ENCODE peak calls at places on chromosomes 13 and 19, in eight cellular contexts. One of them, this sample, is unnamed.
A peak's percentile ranks its signal among the peaks of the same experiment; 100 is the strongest.

GRCh38 chr19:23913931-23914330 is 755 bp upstream of the ZNF726 start:
- DNase-seq in CD8-positive, alpha-beta T cell: no peak
- DNase-seq in left ventricle myocardium inferior: no peak
- DNase-seq in RWPE1: no peak
- DNase-seq in Peyer's patch: no peak
- DNase-seq in astrocyte: no peak
- DNase-seq in A549: no peak
- DNase-seq in brain microvascular endothelial cell: no peak
- DNase-seq in this sample: no peak

GRCh38 chr13:50989476-50989875 is 79.9 kb downstream of the RNASEH2B start:
- DNase-seq in CD8-positive, alpha-beta T cell: no peak
- DNase-seq in left ventricle myocardium inferior: no peak
- DNase-seq in RWPE1: no peak
- DNase-seq in Peyer's patch: no peak
- DNase-seq in astrocyte: no peak
- DNase-seq in A549: no peak
- DNase-seq in brain microvascular endothelial cell: no peak
- DNase-seq in this sample: peak; percentile 36

GRCh38 chr13:40648841-40649240 is 17.6 kb downstream of the FOXO1 start:
- DNase-seq in CD8-positive, alpha-beta T cell: no peak
- DNase-seq in left ventricle myocardium inferior: no peak
- DNase-seq in RWPE1: no peak
- DNase-seq in Peyer's patch: no peak
- DNase-seq in astrocyte: no peak
- DNase-seq in A549: no peak
- DNase-seq in brain microvascular endothelial cell: no peak
- DNase-seq in this sample: no peak

GRCh38 chr19:50519006-50519575 is 5.4 kb upstream of the ASPDH start:
- DNase-seq in CD8-positive, alpha-beta T cell: no peak
- DNase-seq in left ventricle myocardium inferior: no peak
- DNase-seq in RWPE1: no peak
- DNase-seq in Peyer's patch: no peak
- DNase-seq in astrocyte: no peak
- DNase-seq in A549: no peak
- DNase-seq in brain microvascular endothelial cell: no peak
- DNase-seq in this sample: no peak

GRCh38 chr13:67106502-67107057 is 123.6 kb downstream of the PCDH9 start:
- DNase-seq in CD8-positive, alpha-beta T cell: no peak
- DNase-seq in left ventricle myocardium inferior: no peak
- DNase-seq in RWPE1: no peak
- DNase-seq in Peyer's patch: no peak
- DNase-seq in astrocyte: no peak
- DNase-seq in A549: no peak
- DNase-seq in brain microvascular endothelial cell: no peak
- DNase-seq in this sample: no peak

GRCh38 chr19:46716013-46716671 is 772 bp downstream of the PRKD2 start:
- DNase-seq in CD8-positive, alpha-beta T cell: no peak
- DNase-seq in left ventricle myocardium inferior: no peak
- DNase-seq in RWPE1: peak; percentile 36
- DNase-seq in Peyer's patch: peak; percentile 38
- DNase-seq in astrocyte: no peak
- DNase-seq in A549: peak; percentile 63
- DNase-seq in brain microvascular endothelial cell: no peak
- DNase-seq in this sample: no peak

GRCh38 chr13:51303063-51303552 is 36.4 kb upstream of the SERPINE3 start:
- DNase-seq in CD8-positive, alpha-beta T cell: no peak
- DNase-seq in left ventricle myocardium inferior: no peak
- DNase-seq in RWPE1: no peak
- DNase-seq in Peyer's patch: no peak
- DNase-seq in astrocyte: no peak
- DNase-seq in A549: no peak
- DNase-seq in brain microvascular endothelial cell: no peak
- DNase-seq in this sample: no peak

GRCh38 chr13:27005976-27006518 is 165.6 kb downstream of the USP12 start:
- DNase-seq in CD8-positive, alpha-beta T cell: no peak
- DNase-seq in left ventricle myocardium inferior: no peak
- DNase-seq in RWPE1: no peak
- DNase-seq in Peyer's patch: no peak
- DNase-seq in astrocyte: no peak
- DNase-seq in A549: no peak
- DNase-seq in brain microvascular endothelial cell: no peak
- DNase-seq in this sample: no peak

GRCh38 chr13:71730267-71730666 is 136.7 kb downstream of the DACH1 start:
- DNase-seq in CD8-positive, alpha-beta T cell: no peak
- DNase-seq in left ventricle myocardium inferior: no peak
- DNase-seq in RWPE1: no peak
- DNase-seq in Peyer's patch: no peak
- DNase-seq in astrocyte: no peak
- DNase-seq in A549: no peak
- DNase-seq in brain microvascular endothelial cell: no peak
- DNase-seq in this sample: no peak

GRCh38 chr13:28100149-28101121 is at the start of gene FLT3:
- DNase-seq in CD8-positive, alpha-beta T cell: no peak
- DNase-seq in left ventricle myocardium inferior: peak; percentile 18
- DNase-seq in RWPE1: peak; percentile 41
- DNase-seq in Peyer's patch: peak; percentile 76
- DNase-seq in astrocyte: peak; percentile 30
- DNase-seq in A549: peak; percentile 10
- DNase-seq in brain microvascular endothelial cell: peak; percentile 9
- DNase-seq in this sample: peak; percentile 52

GRCh38 chr13:48709213-48709612 is 55.5 kb downstream of the CYSLTR2 start:
- DNase-seq in CD8-positive, alpha-beta T cell: no peak
- DNase-seq in left ventricle myocardium inferior: no peak
- DNase-seq in RWPE1: peak; percentile 21
- DNase-seq in Peyer's patch: no peak
- DNase-seq in astrocyte: peak; percentile 4
- DNase-seq in A549: no peak
- DNase-seq in brain microvascular endothelial cell: no peak
- DNase-seq in this sample: no peak

GRCh38 chr19:10554760-10555612 is 10.8 kb downstream of the KRI1 start:
- DNase-seq in CD8-positive, alpha-beta T cell: no peak
- DNase-seq in left ventricle myocardium inferior: no peak
- DNase-seq in RWPE1: peak; percentile 71
- DNase-seq in Peyer's patch: no peak
- DNase-seq in astrocyte: no peak
- DNase-seq in A549: no peak
- DNase-seq in brain microvascular endothelial cell: no peak
- DNase-seq in this sample: peak; percentile 46
- TF ChIP-seq CTCF in CD8-positive, alpha-beta T cell: no peak
- TF ChIP-seq CTCF in left ventricle myocardium inferior: no peak
- TF ChIP-seq CTCF in RWPE1: no peak
- TF ChIP-seq CTCF in Peyer's patch: no peak
- TF ChIP-seq CTCF in astrocyte: no peak
- TF ChIP-seq CTCF in A549: no peak
- TF ChIP-seq CTCF in brain microvascular endothelial cell: peak; percentile 41
- TF ChIP-seq CTCF in this sample: no peak

DNA sequence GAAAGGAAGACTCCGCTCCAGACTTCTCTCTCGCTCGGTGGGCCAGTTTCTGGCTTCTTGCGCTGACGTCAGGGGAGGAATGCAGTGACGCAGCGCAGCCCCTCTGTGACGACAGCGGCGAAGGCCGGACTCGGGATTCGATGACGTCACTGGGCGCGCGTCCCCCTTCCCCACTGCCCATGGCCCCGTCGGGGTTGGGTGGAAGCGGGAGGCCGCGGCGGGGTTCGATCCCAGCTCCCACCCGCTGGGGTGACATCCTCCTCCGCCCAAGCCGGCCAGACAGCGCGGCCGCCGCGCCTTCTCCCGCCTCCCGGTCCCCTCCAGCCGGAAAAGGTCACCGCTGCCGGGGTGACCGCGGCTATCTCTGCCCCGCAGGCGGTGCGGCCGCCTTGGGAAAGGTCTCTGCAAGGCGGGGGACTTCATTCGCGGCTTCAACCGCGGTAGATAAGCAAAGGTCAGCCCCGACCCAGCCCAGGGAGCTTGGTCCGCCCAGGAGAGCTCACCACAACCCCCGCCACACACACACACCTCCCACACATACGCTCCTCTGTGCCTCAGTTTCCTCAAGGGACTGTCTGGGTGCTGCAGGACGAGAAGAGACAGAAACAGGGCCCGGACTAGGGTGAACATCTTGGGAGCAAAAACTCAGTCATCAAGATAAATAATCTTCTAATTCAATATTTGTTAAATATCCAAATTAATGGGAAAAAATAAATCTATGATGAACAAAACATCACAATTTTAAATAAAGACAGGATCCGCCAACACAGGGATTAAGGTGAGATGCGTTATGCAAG is 844 bp upstream of the RFX1 start:
- DNase-seq in CD8-positive, alpha-beta T cell: no peak
- DNase-seq in left ventricle myocardium inferior: peak; percentile 87
- DNase-seq in RWPE1: peak; percentile 79
- DNase-seq in Peyer's patch: no peak
- DNase-seq in astrocyte: peak; percentile 9
- DNase-seq in A549: peak; percentile 36
- DNase-seq in brain microvascular endothelial cell: peak; percentile 16
- DNase-seq in this sample: peak; percentile 90
- H3K27ac ChIP-seq in CD8-positive, alpha-beta T cell: peak overlapping the region; percentile 99
- H3K27ac ChIP-seq in left ventricle myocardium inferior: peak overlapping the region; percentile 99
- H3K27ac ChIP-seq in RWPE1: peak overlapping the region; percentile 93
- H3K27ac ChIP-seq in Peyer's patch: peak overlapping the region; percentile 99
- H3K27ac ChIP-seq in astrocyte: peak overlapping the region; percentile 98
- H3K27ac ChIP-seq in A549: peak overlapping the region; percentile 91
- H3K27ac ChIP-seq in brain microvascular endothelial cell: peak overlapping the region; percentile 98
- H3K27ac ChIP-seq in this sample: peak overlapping the region; percentile 98

GRCh38 chr19:11563530-11563929 is 4.5 kb upstream of the ELOF1 start:
- DNase-seq in CD8-positive, alpha-beta T cell: no peak
- DNase-seq in left ventricle myocardium inferior: no peak
- DNase-seq in RWPE1: no peak
- DNase-seq in Peyer's patch: no peak
- DNase-seq in astrocyte: no peak
- DNase-seq in A549: no peak
- DNase-seq in brain microvascular endothelial cell: no peak
- DNase-seq in this sample: no peak

GRCh38 chr19:11556634-11557420 is 2.2 kb downstream of the ELOF1 start:
- DNase-seq in CD8-positive, alpha-beta T cell: no peak
- DNase-seq in left ventricle myocardium inferior: no peak
- DNase-seq in RWPE1: no peak
- DNase-seq in Peyer's patch: no peak
- DNase-seq in astrocyte: no peak
- DNase-seq in A549: no peak
- DNase-seq in brain microvascular endothelial cell: no peak
- DNase-seq in this sample: no peak

GRCh38 chr19:11555246-11555645 is 3.8 kb downstream of the ELOF1 start:
- DNase-seq in CD8-positive, alpha-beta T cell: no peak
- DNase-seq in left ventricle myocardium inferior: no peak
- DNase-seq in RWPE1: no peak
- DNase-seq in Peyer's patch: no peak
- DNase-seq in astrocyte: no peak
- DNase-seq in A549: no peak
- DNase-seq in brain microvascular endothelial cell: no peak
- DNase-seq in this sample: no peak

GRCh38 chr19:11560404-11560988 is 1.5 kb upstream of the ELOF1 start:
- DNase-seq in CD8-positive, alpha-beta T cell: no peak
- DNase-seq in left ventricle myocardium inferior: no peak
- DNase-seq in RWPE1: peak; percentile 57
- DNase-seq in Peyer's patch: peak; percentile 68
- DNase-seq in astrocyte: peak; percentile 39
- DNase-seq in A549: no peak
- DNase-seq in brain microvascular endothelial cell: peak; percentile 77
- DNase-seq in this sample: no peak

GRCh38 chr19:11558881-11559828 is at the start of gene ELOF1:
- DNase-seq in CD8-positive, alpha-beta T cell: peak; percentile 97
- DNase-seq in left ventricle myocardium inferior: peak; percentile 97
- DNase-seq in RWPE1: peak; percentile 99
- DNase-seq in Peyer's patch: peak; percentile 97
- DNase-seq in astrocyte: peak; percentile 94
- DNase-seq in A549: peak; percentile 94
- DNase-seq in brain microvascular endothelial cell: peak; percentile 97
- DNase-seq in this sample: peak; percentile 99
- TF ChIP-seq CTCF in CD8-positive, alpha-beta T cell: no peak
- TF ChIP-seq CTCF in left ventricle myocardium inferior: peak; percentile 30
- TF ChIP-seq CTCF in RWPE1: no peak
- TF ChIP-seq CTCF in Peyer's patch: no peak
- TF ChIP-seq CTCF in astrocyte: no peak
- TF ChIP-seq CTCF in A549: no peak
- TF ChIP-seq CTCF in brain microvascular endothelial cell: peak; percentile 44
- TF ChIP-seq CTCF in this sample: no peak

GRCh38 chr19:7373862-7374261 is 25.1 kb downstream of the ARHGEF18 start:
- DNase-seq in CD8-positive, alpha-beta T cell: no peak
- DNase-seq in left ventricle myocardium inferior: no peak
- DNase-seq in RWPE1: no peak
- DNase-seq in Peyer's patch: no peak
- DNase-seq in astrocyte: no peak
- DNase-seq in A549: no peak
- DNase-seq in brain microvascular endothelial cell: no peak
- DNase-seq in this sample: no peak

GRCh38 chr19:7368456-7368855 is 19.7 kb downstream of the ARHGEF18 start:
- DNase-seq in CD8-positive, alpha-beta T cell: no peak
- DNase-seq in left ventricle myocardium inferior: no peak
- DNase-seq in RWPE1: no peak
- DNase-seq in Peyer's patch: no peak
- DNase-seq in astrocyte: no peak
- DNase-seq in A549: no peak
- DNase-seq in brain microvascular endothelial cell: no peak
- DNase-seq in this sample: peak; percentile 7

GRCh38 chr19:7372810-7373209 is 24.1 kb downstream of the ARHGEF18 start:
- DNase-seq in CD8-positive, alpha-beta T cell: no peak
- DNase-seq in left ventricle myocardium inferior: no peak
- DNase-seq in RWPE1: no peak
- DNase-seq in Peyer's patch: no peak
- DNase-seq in astrocyte: no peak
- DNase-seq in A549: no peak
- DNase-seq in brain microvascular endothelial cell: no peak
- DNase-seq in this sample: peak; percentile 37

GRCh38 chr19:7370546-7370945 is 21.8 kb downstream of the ARHGEF18 start:
- DNase-seq in CD8-positive, alpha-beta T cell: no peak
- DNase-seq in left ventricle myocardium inferior: no peak
- DNase-seq in RWPE1: no peak
- DNase-seq in Peyer's patch: no peak
- DNase-seq in astrocyte: no peak
- DNase-seq in A549: no peak
- DNase-seq in brain microvascular endothelial cell: no peak
- DNase-seq in this sample: no peak

GRCh38 chr19:7371001-7371400 is 22.3 kb downstream of the ARHGEF18 start:
- DNase-seq in CD8-positive, alpha-beta T cell: no peak
- DNase-seq in left ventricle myocardium inferior: no peak
- DNase-seq in RWPE1: no peak
- DNase-seq in Peyer's patch: no peak
- DNase-seq in astrocyte: no peak
- DNase-seq in A549: no peak
- DNase-seq in brain microvascular endothelial cell: no peak
- DNase-seq in this sample: peak; percentile 7
- H3K27ac ChIP-seq in CD8-positive, alpha-beta T cell: no peak overlapping the region
- H3K27ac ChIP-seq in left ventricle myocardium inferior: no peak overlapping the region
- H3K27ac ChIP-seq in RWPE1: no peak overlapping the region
- H3K27ac ChIP-seq in Peyer's patch: no peak overlapping the region
- H3K27ac ChIP-seq in astrocyte: no peak overlapping the region
- H3K27ac ChIP-seq in A549: no peak overlapping the region
- H3K27ac ChIP-seq in brain microvascular endothelial cell: no peak overlapping the region
- H3K27ac ChIP-seq in this sample: no peak overlapping the region

GRCh38 chr13:21813110-21813509 is 142.2 kb downstream of the FGF9 start:
- DNase-seq in CD8-positive, alpha-beta T cell: no peak
- DNase-seq in left ventricle myocardium inferior: no peak
- DNase-seq in RWPE1: no peak
- DNase-seq in Peyer's patch: no peak
- DNase-seq in astrocyte: no peak
- DNase-seq in A549: no peak
- DNase-seq in brain microvascular endothelial cell: no peak
- DNase-seq in this sample: no peak
- TF ChIP-seq CTCF in CD8-positive, alpha-beta T cell: no peak
- TF ChIP-seq CTCF in left ventricle myocardium inferior: no peak
- TF ChIP-seq CTCF in RWPE1: no peak
- TF ChIP-seq CTCF in Peyer's patch: no peak
- TF ChIP-seq CTCF in astrocyte: no peak
- TF ChIP-seq CTCF in A549: no peak
- TF ChIP-seq CTCF in brain microvascular endothelial cell: no peak
- TF ChIP-seq CTCF in this sample: no peak

GRCh38 chr13:99056381-99057014 is 78.6 kb upstream of the DOCK9 start:
- DNase-seq in CD8-positive, alpha-beta T cell: no peak
- DNase-seq in left ventricle myocardium inferior: no peak
- DNase-seq in RWPE1: no peak
- DNase-seq in Peyer's patch: no peak
- DNase-seq in astrocyte: no peak
- DNase-seq in A549: peak; percentile 15
- DNase-seq in brain microvascular endothelial cell: no peak
- DNase-seq in this sample: no peak
- H3K27ac ChIP-seq in CD8-positive, alpha-beta T cell: no peak overlapping the region
- H3K27ac ChIP-seq in left ventricle myocardium inferior: peak overlapping the region; percentile 32
- H3K27ac ChIP-seq in RWPE1: peak overlapping the region; percentile 84
- H3K27ac ChIP-seq in Peyer's patch: no peak overlapping the region
- H3K27ac ChIP-seq in astrocyte: no peak overlapping the region
- H3K27ac ChIP-seq in A549: peak overlapping the region; percentile 90
- H3K27ac ChIP-seq in brain microvascular endothelial cell: no peak overlapping the region
- H3K27ac ChIP-seq in this sample: no peak overlapping the region

This sample was measured in psoas muscle.